ENCODE peak calls at places on chromosomes 1 and 21, in seven cellular contexts. One of them, this sample, is unnamed.

GRCh38 chr21:26788783-26789182 is 56.4 kb downstream of the ADAMTS1 start:
- DNase-seq in lower lobe of right lung: no peak
- DNase-seq in heart left ventricle: no peak
- DNase-seq in amniotic stem cell: no peak
- DNase-seq in SJSA1: no peak
- DNase-seq in left lobe of liver: no peak
- DNase-seq in cerebellum: no peak
- DNase-seq in this sample: no peak

GRCh38 chr1:57770772-57771171 is 346.9 kb upstream of the DAB1 start:
- DNase-seq in lower lobe of right lung: no peak
- DNase-seq in heart left ventricle: no peak
- DNase-seq in amniotic stem cell: no peak
- DNase-seq in SJSA1: no peak
- DNase-seq in left lobe of liver: no peak
- DNase-seq in cerebellum: no peak
- DNase-seq in this sample: no peak

GRCh38 chr1:155504207-155504606 is 58.4 kb downstream of the ASH1L start:
- DNase-seq in lower lobe of right lung: no peak
- DNase-seq in heart left ventricle: no peak
- DNase-seq in amniotic stem cell: no peak
- DNase-seq in SJSA1: peak; percentile 19
- DNase-seq in left lobe of liver: no peak
- DNase-seq in cerebellum: peak; percentile 21
- DNase-seq in this sample: peak; percentile 37

GRCh38 chr1:67647036-67647798 is 37.8 kb upstream of the GADD45A start:
- DNase-seq in lower lobe of right lung: no peak
- DNase-seq in heart left ventricle: no peak
- DNase-seq in amniotic stem cell: no peak
- DNase-seq in SJSA1: peak; percentile 24
- DNase-seq in left lobe of liver: peak; percentile 89
- DNase-seq in cerebellum: peak; percentile 31
- DNase-seq in this sample: no peak

GRCh38 chr1:154791292-154792278 is 78.5 kb downstream of the KCNN3 start:
- DNase-seq in lower lobe of right lung: no peak
- DNase-seq in heart left ventricle: no peak
- DNase-seq in amniotic stem cell: no peak
- DNase-seq in SJSA1: no peak
- DNase-seq in left lobe of liver: no peak
- DNase-seq in cerebellum: no peak
- DNase-seq in this sample: peak; percentile 83

GRCh38 chr1:180360333-180361075 is 130.4 kb downstream of the LHX4 start:
- DNase-seq in lower lobe of right lung: no peak
- DNase-seq in heart left ventricle: no peak
- DNase-seq in amniotic stem cell: peak; percentile 1
- DNase-seq in SJSA1: peak; percentile 19
- DNase-seq in left lobe of liver: no peak
- DNase-seq in cerebellum: no peak
- DNase-seq in this sample: no peak

GRCh38 chr1:240575976-240576666 is 35.8 kb downstream of the GREM2 start:
- DNase-seq in lower lobe of right lung: no peak
- DNase-seq in heart left ventricle: no peak
- DNase-seq in amniotic stem cell: no peak
- DNase-seq in SJSA1: peak; percentile 12
- DNase-seq in left lobe of liver: no peak
- DNase-seq in cerebellum: no peak
- DNase-seq in this sample: no peak

GRCh38 chr1:177913762-177914540 is 55.9 kb downstream of the SEC16B start:
- DNase-seq in lower lobe of right lung: no peak
- DNase-seq in heart left ventricle: no peak
- DNase-seq in amniotic stem cell: no peak
- DNase-seq in SJSA1: no peak
- DNase-seq in left lobe of liver: no peak
- DNase-seq in cerebellum: no peak
- DNase-seq in this sample: no peak

GRCh38 chr1:215517441-215517891 is 49.6 kb upstream of the KCTD3 start:
- DNase-seq in lower lobe of right lung: no peak
- DNase-seq in heart left ventricle: no peak
- DNase-seq in amniotic stem cell: no peak
- DNase-seq in SJSA1: no peak
- DNase-seq in left lobe of liver: no peak
- DNase-seq in cerebellum: no peak
- DNase-seq in this sample: no peak

GRCh38 chr1:229372251-229372650 is 29.4 kb upstream of the CCSAP start:
- DNase-seq in lower lobe of right lung: no peak
- DNase-seq in heart left ventricle: no peak
- DNase-seq in amniotic stem cell: no peak
- DNase-seq in SJSA1: no peak
- DNase-seq in left lobe of liver: no peak
- DNase-seq in cerebellum: no peak
- DNase-seq in this sample: no peak

GRCh38 chr1:183403386-183403957 is 14.7 kb downstream of the NMNAT2 start:
- DNase-seq in lower lobe of right lung: no peak
- DNase-seq in heart left ventricle: no peak
- DNase-seq in amniotic stem cell: no peak
- DNase-seq in SJSA1: no peak
- DNase-seq in left lobe of liver: no peak
- DNase-seq in cerebellum: no peak
- DNase-seq in this sample: no peak

GRCh38 chr1:3543076-3544049 is 67.9 kb downstream of the MEGF6 start:
- DNase-seq in lower lobe of right lung: no peak
- DNase-seq in heart left ventricle: no peak
- DNase-seq in amniotic stem cell: peak; percentile 71
- DNase-seq in SJSA1: peak; percentile 72
- DNase-seq in left lobe of liver: no peak
- DNase-seq in cerebellum: no peak
- DNase-seq in this sample: no peak

GRCh38 chr21:28160378-28160777 is 832.3 kb downstream of the LTN1 start:
- DNase-seq in lower lobe of right lung: no peak
- DNase-seq in heart left ventricle: no peak
- DNase-seq in amniotic stem cell: no peak
- DNase-seq in SJSA1: no peak
- DNase-seq in left lobe of liver: no peak
- DNase-seq in cerebellum: no peak
- DNase-seq in this sample: no peak

GRCh38 chr1:2466834-2467554 is 9.1 kb upstream of the PLCH2 start:
- DNase-seq in lower lobe of right lung: no peak
- DNase-seq in heart left ventricle: no peak
- DNase-seq in amniotic stem cell: no peak
- DNase-seq in SJSA1: no peak
- DNase-seq in left lobe of liver: no peak
- DNase-seq in cerebellum: peak; percentile 92
- DNase-seq in this sample: peak; percentile 62

GRCh38 chr1:188782220-188782841 is 1695.3 kb downstream of the BRINP3 start:
- DNase-seq in lower lobe of right lung: no peak
- DNase-seq in heart left ventricle: no peak
- DNase-seq in amniotic stem cell: no peak
- DNase-seq in SJSA1: no peak
- DNase-seq in left lobe of liver: no peak
- DNase-seq in cerebellum: no peak
- DNase-seq in this sample: peak; percentile 38

GRCh38 chr21:42570362-42570761 is 56.7 kb downstream of the SLC37A1 start:
- DNase-seq in lower lobe of right lung: no peak
- DNase-seq in heart left ventricle: peak; percentile 30
- DNase-seq in amniotic stem cell: no peak
- DNase-seq in SJSA1: no peak
- DNase-seq in left lobe of liver: peak; percentile 35
- DNase-seq in cerebellum: no peak
- DNase-seq in this sample: no peak

This sample was measured in GM20000.